ENCODE peak calls at places on chromosome 5, in five cellular contexts. T is SW 1271, S is A172, M is ACHN, Q is nucleus accumbens. Z is an unnamed sample.
A peak's percentile ranks its signal among the peaks of the same experiment; 100 is the strongest.

GRCh38 chr5:88555658-88556057 is 287.0 kb upstream of the TMEM161B start:
- DNase-seq in T (no peak), S (no peak), M (no peak), Q (peak; percentile 21), Z (no peak)

GRCh38 chr5:122077451-122078115 is 476 bp downstream of the LOX start:
- DNase-seq in T (no peak), S (peak; percentile 40), M (peak; percentile 48), Q (no peak), Z (no peak)

GRCh38 chr5:119397518-119398380 is 41.9 kb downstream of the TNFAIP8 start:
- DNase-seq in T (no peak), S (peak; percentile 42), M (peak; percentile 27), Q (no peak), Z (no peak)

GRCh38 chr5:173451031-173451430 is 122.8 kb upstream of the STC2 start:
- DNase-seq in T (peak; percentile 63), S (peak; percentile 44), M (peak; percentile 27), Q (no peak), Z (no peak)

GRCh38 chr5:157390179-157390923 is 69.7 kb upstream of the NIPAL4 start:
- DNase-seq in T (peak; percentile 96), S (peak; percentile 99), M (peak; percentile 94), Q (no peak), Z (peak; percentile 73)

GRCh38 chr5:131204964-131205363 is 34.2 kb downstream of the LYRM7 start:
- DNase-seq in T (no peak), S (no peak), M (no peak), Q (no peak), Z (no peak)

GRCh38 chr5:95962785-95963184 is 1.1 kb upstream of the ELL2 start:
- DNase-seq in T (no peak), S (no peak), M (no peak), Q (no peak), Z (no peak)

GRCh38 chr5:154677921-154678320 is 77.3 kb upstream of the LARP1 start:
- DNase-seq in T (no peak), S (no peak), M (no peak), Q (no peak), Z (no peak)

GRCh38 chr5:34053133-34053532 is 10.1 kb upstream of the C1QTNF3 start:
- DNase-seq in T (no peak), S (peak; percentile 48), M (peak; percentile 23), Q (no peak), Z (no peak)

GRCh38 chr5:150153483-150153882 is 2.2 kb downstream of the PDGFRB start:
- DNase-seq in T (no peak), S (no peak), M (no peak), Q (no peak), Z (no peak)

GRCh38 chr5:45491368-45491767 is 204.8 kb downstream of the HCN1 start:
- DNase-seq in T (no peak), S (no peak), M (peak; percentile 23), Q (no peak), Z (no peak)